ENCODE peak calls at places on chromosome 18, in six cellular contexts. V, K, R, H, Y and Z are unnamed samples.

GRCh38 chr18:48027401-48027931 is 97.0 kb upstream of the SMAD2 start:
- DNase-seq in H (peak; percentile 16), K (peak; percentile 72), Y (no peak), V (no peak), R (peak; percentile 39), Z (no peak)

GRCh38 chr18:35732652-35733051 is 151.1 kb downstream of the GALNT1 start:
- DNase-seq in K (no peak), R (no peak), H (peak; percentile 95), Y (no peak), V (no peak), Z (peak; percentile 34)

GRCh38 chr18:61153571-61153970 is 179.7 kb upstream of the CDH20 start:
- DNase-seq in Y (no peak), K (no peak), H (no peak), V (no peak), R (no peak), Z (no peak)

GRCh38 chr18:63949068-63949737 is at the start of gene HMSD:
- DNase-seq in H (peak; percentile 22), K (peak; percentile 67), V (peak; percentile 43), R (no peak), Y (peak; percentile 88), Z (peak; percentile 38)

GRCh38 chr18:57373017-57373416 is 20.7 kb downstream of the ST8SIA3 start:
- DNase-seq in H (no peak), V (no peak), K (no peak), Y (no peak), R (no peak), Z (no peak)

GRCh38 chr18:35369126-35369525 is 8.0 kb downstream of the ZNF396 start:
- DNase-seq in K (no peak), H (no peak), R (no peak), Y (no peak), V (no peak), Z (no peak)

GRCh38 chr18:361941-362913 is 94.4 kb upstream of the THOC1 start:
- DNase-seq in Y (no peak), K (peak; percentile 68), V (no peak), R (peak; percentile 41), H (peak; percentile 100), Z (peak; percentile 56)

GRCh38 chr18:35624140-35624539 is 42.6 kb downstream of the GALNT1 start:
- DNase-seq in K (no peak), Y (no peak), H (no peak), R (no peak), V (no peak), Z (peak; percentile 24)

GRCh38 chr18:25503567-25504081 is 151.7 kb upstream of the ZNF521 start:
- DNase-seq in H (peak; percentile 74), R (peak; percentile 71), Y (peak; percentile 28), K (peak; percentile 60), V (peak; percentile 12), Z (peak; percentile 77)

GRCh38 chr18:11489266-11489899 is 120.0 kb upstream of the SLC35G4 start:
- DNase-seq in H (no peak), R (no peak), K (no peak), V (no peak), Y (no peak), Z (no peak)

GRCh38 chr18:13217466-13217961 is 1.0 kb upstream of the LDLRAD4 start:
- DNase-seq in H (peak; percentile 15), R (no peak), K (peak; percentile 83), Y (peak; percentile 88), V (no peak), Z (peak; percentile 18)

GRCh38 chr18:45457933-45458332 is 157.3 kb upstream of the SLC14A2 start:
- DNase-seq in K (no peak), H (no peak), V (no peak), Y (no peak), R (no peak), Z (no peak)

GRCh38 chr18:27860701-27861107 is 316.2 kb downstream of the CDH2 start:
- DNase-seq in K (no peak), H (peak; percentile 65), R (no peak), Y (no peak), V (no peak), Z (peak; percentile 36)

GRCh38 chr18:62766266-62766665 is 50.9 kb downstream of the PHLPP1 start:
- DNase-seq in Y (no peak), H (no peak), K (no peak), V (no peak), R (no peak), Z (no peak)

GRCh38 chr18:42576141-42576540 is 539.3 kb downstream of the RIT2 start:
- DNase-seq in R (no peak), Y (no peak), V (no peak), H (no peak), K (no peak), Z (no peak)

GRCh38 chr18:10928971-10929373 is 220.4 kb downstream of the PIEZO2 start:
- DNase-seq in H (peak; percentile 51), R (no peak), V (no peak), K (no peak), Y (no peak), Z (peak; percentile 93)

DNA sequence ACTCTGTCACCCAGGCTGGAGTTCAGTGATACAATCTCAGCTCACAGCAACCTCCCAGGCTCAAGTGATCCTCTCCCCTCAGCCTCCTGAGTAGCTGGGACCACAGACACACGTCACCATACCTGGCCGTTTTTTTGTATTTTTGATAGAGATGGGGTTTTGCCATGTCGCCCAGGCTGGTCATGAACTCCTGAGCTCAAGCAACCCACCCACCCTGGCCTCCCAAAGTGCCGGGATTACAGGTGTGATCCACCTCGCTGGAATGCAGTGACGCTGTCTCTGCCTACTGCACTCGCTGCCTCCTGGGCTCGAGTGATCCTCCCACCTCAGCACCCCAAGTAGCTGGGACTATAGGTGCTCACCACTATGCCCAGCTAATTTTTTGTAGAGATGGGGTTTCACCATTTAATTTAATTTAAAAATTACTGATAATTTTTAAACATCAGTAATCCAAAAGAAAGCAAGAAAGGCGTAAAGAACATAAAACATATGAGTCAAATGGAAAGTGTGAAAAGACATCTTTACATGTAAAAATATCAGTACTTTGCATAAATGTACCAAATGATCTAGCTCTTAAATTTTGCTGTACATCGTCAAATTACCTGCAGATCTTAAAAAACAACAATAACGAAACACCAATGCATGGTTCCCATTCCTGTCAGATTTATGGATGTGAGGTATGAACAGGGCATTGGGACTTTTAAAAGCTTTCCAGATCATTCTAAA is 2.8 kb upstream of the ZNF236 start:
- DNase-seq in H (no peak), R (no peak), V (no peak), Y (no peak), K (no peak), Z (no peak)
- H3K4me3 ChIP-seq in H (no peak overlapping the region), R (no peak overlapping the region), V (peak overlapping the region; percentile 92), Y (no peak overlapping the region), K (no peak overlapping the region), Z (no peak overlapping the region)

GRCh38 chr18:31040982-31041345 is 1.6 kb downstream of the DSC3 start:
- DNase-seq in V (no peak), R (no peak), K (no peak), H (no peak), Y (peak; percentile 55), Z (no peak)

GRCh38 chr18:31043709-31044108 is 1.2 kb upstream of the DSC3 start:
- DNase-seq in R (no peak), Y (no peak), H (no peak), V (no peak), K (no peak), Z (no peak)

GRCh38 chr18:31041346-31042067 is 1.0 kb downstream of the DSC3 start:
- DNase-seq in Y (peak; percentile 70), R (no peak), V (no peak), K (peak; percentile 41), H (no peak), Z (no peak)

GRCh38 chr18:31042391-31043181 is at the start of gene DSC3:
- DNase-seq in R (no peak), H (no peak), K (peak; percentile 45), Y (peak; percentile 82), V (no peak), Z (no peak)

GRCh38 chr18:31042068-31042390 is 513 bp downstream of the DSC3 start:
- DNase-seq in H (no peak), V (no peak), R (no peak), K (no peak), Y (no peak), Z (no peak)
- H3K4me3 ChIP-seq in H (no peak overlapping the region), V (peak overlapping the region; percentile 61), R (peak overlapping the region; percentile 11), K (no peak overlapping the region), Y (peak overlapping the region; percentile 56), Z (no peak overlapping the region)

GRCh38 chr18:79779021-79779699 is 18.6 kb upstream of the KCNG2 start:
- DNase-seq in H (no peak), K (peak; percentile 29), V (no peak), Y (peak; percentile 58), R (no peak), Z (no peak)
- H3K4me3 ChIP-seq in H (no peak overlapping the region), K (no peak overlapping the region), V (no peak overlapping the region), Y (no peak overlapping the region), R (no peak overlapping the region), Z (no peak overlapping the region)

DNA sequence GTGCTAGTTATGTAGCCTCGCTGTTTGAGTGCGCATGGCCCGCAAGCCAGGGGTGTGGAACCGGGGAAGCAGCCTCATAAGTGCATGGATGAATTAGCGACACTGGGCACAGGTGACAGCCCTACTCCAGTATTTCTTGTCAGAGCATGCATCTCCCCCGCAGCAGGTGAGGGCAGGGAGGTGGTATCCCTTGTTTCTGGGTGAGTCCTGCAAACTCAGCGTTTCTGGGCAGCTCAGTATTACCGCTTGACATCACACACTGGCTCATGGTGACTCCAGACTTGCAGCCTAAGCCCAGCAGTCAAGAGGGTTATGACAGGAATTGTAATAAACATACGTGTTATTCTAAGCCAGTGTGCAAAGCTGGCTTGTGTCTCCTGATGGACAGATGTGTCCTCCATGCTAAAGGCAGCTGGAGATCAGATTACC is 2.5 kb downstream of the CABLES1 start:
- DNase-seq in V (no peak), R (no peak), H (no peak), K (no peak), Y (no peak), Z (no peak)
- H3K4me3 ChIP-seq in V (no peak overlapping the region), R (peak overlapping the region; percentile 95), H (peak overlapping the region; percentile 77), K (no peak overlapping the region), Y (peak overlapping the region; percentile 82), Z (no peak overlapping the region)

GRCh38 chr18:55511277-55511676 is 76.7 kb downstream of the TCF4 start:
- DNase-seq in K (no peak), H (no peak), R (no peak), Y (no peak), V (no peak), Z (no peak)
- H3K4me3 ChIP-seq in K (no peak overlapping the region), H (no peak overlapping the region), R (no peak overlapping the region), Y (no peak overlapping the region), V (no peak overlapping the region), Z (no peak overlapping the region)